ENCODE peak calls at places on chromosome 11, in four cellular contexts. I is HCT116, G is kidney, J is mesenchymal stem cell. R is an unnamed sample.

GRCh38 chr11:45677811-45678515 is 12.5 kb upstream of the CHST1 start:
- DNase-seq in I (no peak), G (peak; percentile 32), J (no peak), R (no peak)

GRCh38 chr11:20226936-20227335 is 66.7 kb upstream of the DBX1 start:
- DNase-seq in I (no peak), G (no peak), J (no peak), R (no peak)

GRCh38 chr11:34599406-34599901 is 21.4 kb upstream of the EHF start:
- DNase-seq in I (peak; percentile 91), G (no peak), J (peak; percentile 24), R (peak; percentile 88)

GRCh38 chr11:84720706-84721402 is 906.3 kb downstream of the DLG2 start:
- DNase-seq in I (no peak), G (peak; percentile 81), J (no peak), R (no peak)

GRCh38 chr11:22728600-22729394 is 62.4 kb downstream of the GAS2 start:
- DNase-seq in I (no peak), G (no peak), J (no peak), R (no peak)

GRCh38 chr11:34251640-34251980 is 106.2 kb downstream of the ABTB2 start:
- DNase-seq in I (no peak), G (no peak), J (no peak), R (peak; percentile 53)

GRCh38 chr11:58922475-58922874 is 16.8 kb upstream of the GLYATL1 start:
- DNase-seq in I (no peak), G (no peak), J (no peak), R (no peak)

GRCh38 chr11:44808053-44808753 is 81.4 kb downstream of the TSPAN18 start:
- DNase-seq in I (no peak), G (peak; percentile 4), J (no peak), R (no peak)

GRCh38 chr11:134476435-134477021 is 64.5 kb upstream of the B3GAT1 start:
- DNase-seq in I (no peak), G (no peak), J (no peak), R (no peak)

GRCh38 chr11:69339041-69339733 is 45.2 kb downstream of the MYEOV start:
- DNase-seq in I (no peak), G (no peak), J (no peak), R (no peak)

GRCh38 chr11:13038366-13038765 is 29.2 kb downstream of the RASSF10 start:
- DNase-seq in I (no peak), G (no peak), J (no peak), R (no peak)

GRCh38 chr11:22491826-22492225 is 133.8 kb downstream of the FANCF start:
- DNase-seq in I (no peak), G (no peak), J (no peak), R (peak; percentile 77)

GRCh38 chr11:130638048-130638447 is 189.6 kb downstream of the ADAMTS15 start:
- DNase-seq in I (no peak), G (peak; percentile 76), J (peak; percentile 47), R (no peak)

GRCh38 chr11:94851864-94852581 is 83.9 kb downstream of the AMOTL1 start:
- DNase-seq in I (no peak), G (no peak), J (no peak), R (no peak)

GRCh38 chr11:48093795-48094642 is 113.7 kb downstream of the PTPRJ start:
- DNase-seq in I (no peak), G (no peak), J (peak; percentile 25), R (peak; percentile 33)

GRCh38 chr11:38553033-38553432 is 1955.0 kb upstream of the RAG2 start:
- DNase-seq in I (no peak), G (no peak), J (no peak), R (peak; percentile 48)

GRCh38 chr11:11780843-11781242 is 60.9 kb upstream of the USP47 start:
- DNase-seq in I (no peak), G (no peak), J (no peak), R (no peak)

GRCh38 chr11:129658558-129658882 is 157.1 kb upstream of the TMEM45B start:
- DNase-seq in I (no peak), G (no peak), J (no peak), R (no peak)

GRCh38 chr11:118917488-118918127 is 8.1 kb downstream of the BCL9L start:
- DNase-seq in I (no peak), G (peak; percentile 89), J (peak; percentile 96), R (peak; percentile 68)

GRCh38 chr11:67664696-67665536 is 9.5 kb downstream of the ALDH3B2 start:
- DNase-seq in I (no peak), G (no peak), J (no peak), R (no peak)
- H3K9ac ChIP-seq in I (no peak overlapping the region), G (no peak overlapping the region), J (no peak overlapping the region), R (no peak overlapping the region)

GRCh38 chr11:1298695-1299492 is 10.5 kb downstream of the TOLLIP start:
- DNase-seq in I (no peak), G (peak; percentile 90), J (peak; percentile 84), R (peak; percentile 39)

GRCh38 chr11:1301220-1302000 is 8.0 kb downstream of the TOLLIP start:
- DNase-seq in I (no peak), G (no peak), J (no peak), R (no peak)

GRCh38 chr11:1300569-1301187 is 8.8 kb downstream of the TOLLIP start:
- DNase-seq in I (no peak), G (peak; percentile 64), J (no peak), R (no peak)

GRCh38 chr11:1299621-1300020 is 9.8 kb downstream of the TOLLIP start:
- DNase-seq in I (no peak), G (peak; percentile 70), J (no peak), R (no peak)

DNA sequence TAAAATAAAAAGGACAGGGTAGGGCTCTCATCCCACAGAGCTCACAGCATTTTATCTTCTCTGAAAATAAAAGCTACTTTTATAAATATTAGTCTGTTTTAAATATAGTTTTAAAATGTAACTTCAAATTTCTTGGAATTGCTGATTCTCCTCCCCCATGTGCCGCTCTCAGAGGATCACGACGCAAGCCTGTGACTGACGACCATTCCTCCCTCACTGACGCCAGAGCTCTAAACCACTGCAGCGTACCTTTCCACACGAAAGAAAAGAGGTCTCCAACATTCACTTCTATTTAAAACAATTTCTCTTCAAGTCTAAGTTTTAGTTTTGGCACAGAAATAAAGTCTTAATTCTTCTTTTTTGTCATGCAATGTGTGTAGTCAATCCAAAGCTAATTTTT is 9.3 kb downstream of the TOLLIP start:
- DNase-seq in I (no peak), G (no peak), J (no peak), R (no peak)
- H3K4me1 ChIP-seq in I (peaks cover 2% of the 10 kb centered on the region), G (peaks cover 38% of the 10 kb centered on the region), J (peaks cover 38% of the 10 kb centered on the region), R (peaks cover 5% of the 10 kb centered on the region)

GRCh38 chr11:3123316-3123715 is 41.8 kb downstream of the OSBPL5 start:
- DNase-seq in I (no peak), G (peak; percentile 85), J (no peak), R (peak; percentile 9)

GRCh38 chr11:3122775-3123201 is 42.3 kb downstream of the OSBPL5 start:
- DNase-seq in I (no peak), G (peak; percentile 66), J (no peak), R (no peak)

GRCh38 chr11:3121931-3122774 is 43.0 kb downstream of the OSBPL5 start:
- DNase-seq in I (no peak), G (peak; percentile 75), J (no peak), R (no peak)

GRCh38 chr11:3124821-3125220 is 40.3 kb downstream of the OSBPL5 start:
- DNase-seq in I (no peak), G (peak; percentile 66), J (no peak), R (no peak)

DNA sequence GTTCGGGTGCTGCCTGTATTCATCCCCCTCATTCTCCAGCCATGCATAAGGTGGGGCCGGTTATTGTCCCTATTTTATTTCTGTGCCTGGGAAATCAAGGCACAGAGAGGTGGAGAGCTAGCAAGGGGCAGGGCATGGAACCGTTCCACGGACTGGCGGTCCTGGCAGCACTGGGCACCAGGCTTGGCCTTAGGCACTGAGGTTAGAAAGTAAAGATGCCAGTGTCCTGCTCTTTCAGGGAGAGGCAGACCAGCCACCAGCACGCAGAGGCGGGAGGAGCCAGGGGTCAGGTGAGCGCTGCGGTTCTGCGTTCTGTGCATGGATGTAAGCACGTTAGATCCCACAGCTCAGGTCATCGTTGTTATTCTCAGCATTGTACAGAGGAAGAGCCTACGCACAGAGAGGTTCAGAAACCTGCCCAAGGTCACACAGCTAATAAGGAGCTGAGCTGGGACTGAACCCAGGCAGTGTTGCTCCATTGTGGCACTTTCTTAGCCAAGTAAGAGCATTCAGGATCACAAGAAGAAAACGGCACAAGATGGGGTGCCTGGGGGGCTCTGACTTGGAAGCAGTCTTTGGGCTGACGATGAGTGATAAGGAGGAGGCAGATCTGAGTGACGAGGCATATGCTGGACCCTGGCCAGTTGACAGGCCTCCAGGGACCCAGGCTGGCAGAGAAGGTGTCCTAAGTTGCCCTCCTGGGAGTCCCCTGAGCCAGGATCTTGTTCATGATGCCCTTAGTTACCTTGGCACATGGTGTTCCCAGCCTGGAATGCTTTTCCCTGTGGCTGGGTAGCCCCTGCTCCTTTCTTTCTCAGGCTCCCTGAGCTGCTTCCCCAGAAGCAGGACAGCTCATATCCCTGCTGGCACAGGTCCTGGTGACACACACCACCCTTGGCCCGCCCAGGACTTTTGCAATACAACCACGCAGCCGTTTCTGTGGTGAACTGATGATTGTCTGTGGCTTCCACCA is 41.1 kb downstream of the OSBPL5 start:
- DNase-seq in I (peak; percentile 34), G (peak; percentile 91), J (peak; percentile 93), R (peak; percentile 93)
- H3K9ac ChIP-seq in I (peak overlapping the region; percentile 12), G (no peak overlapping the region), J (peak overlapping the region; percentile 53), R (peak overlapping the region; percentile 49)

GRCh38 chr11:122714484-122714883 is 59.0 kb downstream of the UBASH3B start:
- DNase-seq in I (no peak), G (no peak), J (no peak), R (no peak)

GRCh38 chr11:122715883-122716282 is 60.4 kb downstream of the UBASH3B start:
- DNase-seq in I (no peak), G (no peak), J (peak; percentile 37), R (no peak)

GRCh38 chr11:122711362-122711761 is 55.8 kb downstream of the UBASH3B start:
- DNase-seq in I (no peak), G (no peak), J (no peak), R (no peak)

GRCh38 chr11:122711831-122712378 is 56.4 kb downstream of the UBASH3B start:
- DNase-seq in I (no peak), G (no peak), J (peak; percentile 56), R (peak; percentile 25)

DNA sequence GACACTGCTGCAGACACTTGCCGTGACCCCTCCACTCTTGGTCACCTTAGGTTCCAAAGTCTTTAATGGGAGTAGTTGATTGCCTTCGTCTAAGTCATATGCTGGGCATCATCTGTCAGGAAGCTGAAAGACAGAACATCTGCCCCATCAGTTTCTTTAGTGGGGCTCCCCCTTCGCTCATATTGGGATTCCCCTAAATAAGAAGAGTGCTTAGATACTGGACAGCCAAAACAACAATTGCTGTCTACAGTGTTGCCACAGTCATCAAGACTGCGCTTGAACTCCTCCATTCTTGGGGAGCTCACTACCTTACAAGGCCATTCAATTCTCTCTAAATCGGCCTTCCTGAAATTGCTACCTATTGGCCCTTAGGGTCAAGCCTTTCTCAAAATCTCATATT is 58.5 kb downstream of the UBASH3B start:
- DNase-seq in I (no peak), G (no peak), J (no peak), R (no peak)
- H3K4me1 ChIP-seq in I (peaks cover 10% of the 10 kb centered on the region), G (no peaks in the 10 kb centered on the region), J (peaks cover 18% of the 10 kb centered on the region), R (peaks cover 34% of the 10 kb centered on the region)

GRCh38 chr11:66860449-66860831 is 3.6 kb downstream of the LRFN4 start:
- DNase-seq in I (no peak), G (peak; percentile 66), J (no peak), R (no peak)

GRCh38 chr11:66857927-66858185 is 992 bp downstream of the LRFN4 start:
- DNase-seq in I (no peak), G (no peak), J (no peak), R (no peak)

GRCh38 chr11:66858186-66858938 is 1.5 kb downstream of the LRFN4 start:
- DNase-seq in I (no peak), G (peak; percentile 80), J (no peak), R (no peak)

GRCh38 chr11:66859686-66860448 is 3.0 kb downstream of the LRFN4 start:
- DNase-seq in I (no peak), G (peak; percentile 78), J (no peak), R (no peak)

GRCh38 chr11:66858939-66859685 is 2.2 kb downstream of the LRFN4 start:
- DNase-seq in I (no peak), G (peak; percentile 76), J (no peak), R (no peak)
- H3K9ac ChIP-seq in I (no peak overlapping the region), G (no peak overlapping the region), J (no peak overlapping the region), R (no peak overlapping the region)

R was measured in astrocyte.